ENCODE peak calls at places on chromosome 15, in four cellular contexts. One of them, this sample, is unnamed.

GRCh38 chr15:31501536-31502157 is 175.0 kb downstream of the KLF13 start:
- DNase-seq in A549: no peak
- DNase-seq in NB4: no peak
- DNase-seq in heart left ventricle: no peak
- DNase-seq in this sample: no peak

GRCh38 chr15:85859671-85860070 is 64.9 kb upstream of the KLHL25 start:
- DNase-seq in A549: no peak
- DNase-seq in NB4: no peak
- DNase-seq in heart left ventricle: no peak
- DNase-seq in this sample: no peak

GRCh38 chr15:39801641-39802309 is 19.1 kb upstream of the FSIP1 start:
- DNase-seq in A549: peak
- DNase-seq in NB4: peak
- DNase-seq in heart left ventricle: no peak
- DNase-seq in this sample: no peak

GRCh38 chr15:89807689-89808088 is 7.0 kb downstream of the ANPEP start:
- DNase-seq in A549: no peak
- DNase-seq in NB4: no peak
- DNase-seq in heart left ventricle: no peak
- DNase-seq in this sample: no peak

GRCh38 chr15:77393471-77393840 is 26.4 kb downstream of the PEAK1 start:
- DNase-seq in A549: no peak
- DNase-seq in NB4: no peak
- DNase-seq in heart left ventricle: no peak
- DNase-seq in this sample: no peak

GRCh38 chr15:92810418-92811138 is 89.5 kb upstream of the CHD2 start:
- DNase-seq in A549: no peak
- DNase-seq in NB4: peak
- DNase-seq in heart left ventricle: peak
- DNase-seq in this sample: no peak

GRCh38 chr15:40918146-40918798 is 10.9 kb upstream of the DLL4 start:
- DNase-seq in A549: no peak
- DNase-seq in NB4: no peak
- DNase-seq in heart left ventricle: no peak
- DNase-seq in this sample: no peak

GRCh38 chr15:77036537-77037474 is 34.1 kb downstream of the TSPAN3 start:
- DNase-seq in A549: no peak
- DNase-seq in NB4: peak
- DNase-seq in heart left ventricle: peak
- DNase-seq in this sample: no peak

GRCh38 chr15:78419331-78419730 is 18.7 kb upstream of the IREB2 start:
- DNase-seq in A549: no peak
- DNase-seq in NB4: no peak
- DNase-seq in heart left ventricle: no peak
- DNase-seq in this sample: no peak

GRCh38 chr15:25624504-25625172 is 185.8 kb upstream of the UBE3A start:
- DNase-seq in A549: no peak
- DNase-seq in NB4: no peak
- DNase-seq in heart left ventricle: peak
- DNase-seq in this sample: no peak

GRCh38 chr15:29278436-29279099 is 8.9 kb upstream of the NSMCE3 start:
- DNase-seq in A549: no peak
- DNase-seq in NB4: no peak
- DNase-seq in heart left ventricle: no peak
- DNase-seq in this sample: peak

GRCh38 chr15:84608707-84609284 is 8.0 kb downstream of the ZSCAN2 start:
- DNase-seq in A549: no peak
- DNase-seq in NB4: no peak
- DNase-seq in heart left ventricle: no peak
- DNase-seq in this sample: no peak

GRCh38 chr15:65333441-65333820 is 29.0 kb downstream of the RNU5B-1 start:
- DNase-seq in A549: no peak
- DNase-seq in NB4: no peak
- DNase-seq in heart left ventricle: no peak
- DNase-seq in this sample: no peak

GRCh38 chr15:56146756-56147155 is 96.9 kb downstream of the RFX7 start:
- DNase-seq in A549: no peak
- DNase-seq in NB4: no peak
- DNase-seq in heart left ventricle: no peak
- DNase-seq in this sample: no peak

GRCh38 chr15:95162069-95162468 is 930.7 kb downstream of the MCTP2 start:
- DNase-seq in A549: no peak
- DNase-seq in NB4: no peak
- DNase-seq in heart left ventricle: no peak
- DNase-seq in this sample: no peak

GRCh38 chr15:36691596-36691995 is 112.2 kb downstream of the CDIN1 start:
- DNase-seq in A549: no peak
- DNase-seq in NB4: no peak
- DNase-seq in heart left ventricle: no peak
- DNase-seq in this sample: no peak

GRCh38 chr15:53787349-53787748 is 27.9 kb upstream of the WDR72 start:
- DNase-seq in A549: no peak
- DNase-seq in NB4: no peak
- DNase-seq in heart left ventricle: no peak
- DNase-seq in this sample: no peak

GRCh38 chr15:37098468-37099320 is 1.7 kb downstream of the MEIS2 start:
- DNase-seq in A549: peak
- DNase-seq in NB4: peak
- DNase-seq in heart left ventricle: no peak
- DNase-seq in this sample: peak

GRCh38 chr15:74174966-74175270 is 1.4 kb downstream of the ISLR start:
- DNase-seq in A549: no peak
- DNase-seq in NB4: no peak
- DNase-seq in heart left ventricle: no peak
- DNase-seq in this sample: no peak

GRCh38 chr15:41698779-41699178 is 38.6 kb downstream of the MGA start:
- DNase-seq in A549: no peak
- DNase-seq in NB4: peak
- DNase-seq in heart left ventricle: no peak
- DNase-seq in this sample: peak

GRCh38 chr15:32957219-32957618 is 237.3 kb downstream of the FMN1 start:
- DNase-seq in A549: no peak
- DNase-seq in NB4: no peak
- DNase-seq in heart left ventricle: no peak
- DNase-seq in this sample: no peak

GRCh38 chr15:27541581-27541980 is 557.5 kb downstream of the OCA2 start:
- DNase-seq in A549: no peak
- DNase-seq in NB4: no peak
- DNase-seq in heart left ventricle: no peak
- DNase-seq in this sample: no peak

GRCh38 chr15:101049282-101049681 is 130.1 kb downstream of the LRRK1 start:
- DNase-seq in A549: no peak
- DNase-seq in NB4: no peak
- DNase-seq in heart left ventricle: no peak
- DNase-seq in this sample: no peak

GRCh38 chr15:41557673-41558399 is 1.2 kb upstream of the TYRO3 start:
- DNase-seq in A549: peak
- DNase-seq in NB4: peak
- DNase-seq in heart left ventricle: peak
- DNase-seq in this sample: peak

GRCh38 chr15:58562135-58562534 is 130.3 kb downstream of the LIPC start:
- DNase-seq in A549: no peak
- DNase-seq in NB4: no peak
- DNase-seq in heart left ventricle: no peak
- DNase-seq in this sample: no peak

GRCh38 chr15:100433304-100433703 is 91.5 kb upstream of the ADAMTS17 start:
- DNase-seq in A549: no peak
- DNase-seq in NB4: peak
- DNase-seq in heart left ventricle: no peak
- DNase-seq in this sample: no peak

GRCh38 chr15:72236381-72237285 is 5.6 kb upstream of the PKM start:
- DNase-seq in A549: no peak
- DNase-seq in NB4: no peak
- DNase-seq in heart left ventricle: no peak
- DNase-seq in this sample: no peak

GRCh38 chr15:48865387-48866079 is 12.4 kb upstream of the EID1 start:
- DNase-seq in A549: no peak
- DNase-seq in NB4: peak
- DNase-seq in heart left ventricle: no peak
- DNase-seq in this sample: no peak

GRCh38 chr15:26050271-26050670 is 187.1 kb upstream of the ATP10A start:
- DNase-seq in A549: no peak
- DNase-seq in NB4: no peak
- DNase-seq in heart left ventricle: no peak
- DNase-seq in this sample: no peak

GRCh38 chr15:31273258-31273941 is 53.2 kb upstream of the KLF13 start:
- DNase-seq in A549: no peak
- DNase-seq in NB4: peak
- DNase-seq in heart left ventricle: no peak
- DNase-seq in this sample: no peak

GRCh38 chr15:75450307-75451201 is 936 bp downstream of the SIN3A start:
- DNase-seq in A549: peak
- DNase-seq in NB4: peak
- DNase-seq in heart left ventricle: peak
- DNase-seq in this sample: peak
- TF ChIP-seq POLR2A in A549: no peak
- TF ChIP-seq POLR2A in NB4: peak
- TF ChIP-seq POLR2A in heart left ventricle: no peak
- TF ChIP-seq POLR2A in this sample: no peak

DNA sequence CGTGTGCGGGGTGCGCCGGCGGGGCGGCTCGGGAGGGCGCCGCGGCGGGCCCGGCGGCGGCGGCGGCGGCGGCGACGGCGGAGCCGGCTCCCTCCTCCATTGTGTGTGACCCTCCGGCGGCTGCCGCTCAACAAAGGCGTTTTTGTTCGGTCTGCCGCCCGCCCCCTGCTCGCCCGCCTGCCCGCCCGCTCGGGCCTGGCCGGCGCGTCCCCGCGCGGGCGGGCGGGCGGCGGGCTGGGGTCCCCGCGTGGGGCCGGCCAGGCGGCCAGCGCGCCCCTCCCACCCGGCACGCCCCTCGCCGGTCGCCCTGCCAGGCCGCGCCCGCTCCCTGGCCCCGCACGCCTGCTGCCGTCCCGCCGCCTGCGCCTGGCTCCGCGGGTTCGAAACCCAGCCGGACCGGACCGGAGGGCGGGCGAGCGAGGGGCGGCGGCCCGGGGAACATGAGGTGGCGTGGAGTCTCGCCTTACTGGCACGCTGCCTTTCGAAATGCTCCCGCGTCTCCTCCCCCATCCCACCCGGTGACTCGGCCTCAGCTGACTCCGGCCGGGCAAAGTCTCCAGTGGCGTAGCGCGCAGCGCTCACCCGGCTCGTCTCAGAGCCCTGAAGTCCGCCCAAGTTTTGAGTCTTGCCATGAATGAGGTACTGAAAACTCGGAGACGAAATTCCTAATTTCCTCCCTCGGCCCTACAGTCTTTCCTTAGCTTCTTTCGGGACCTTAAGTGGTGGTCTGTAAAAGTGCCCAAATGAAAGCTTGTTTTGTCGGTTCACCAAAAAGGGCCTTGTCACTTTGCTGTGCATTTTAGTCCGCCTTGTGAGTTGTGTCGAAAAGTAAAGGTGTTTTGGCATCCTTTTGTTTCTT is 604 bp downstream of the MAPK6 start:
- DNase-seq in A549: peak
- DNase-seq in NB4: peak
- DNase-seq in heart left ventricle: peak
- DNase-seq in this sample: peak
- TF ChIP-seq POLR2A in A549: peak
- TF ChIP-seq POLR2A in NB4: peak
- TF ChIP-seq POLR2A in heart left ventricle: no peak
- TF ChIP-seq POLR2A in this sample: no peak

GRCh38 chr15:70763120-70763949 is at the start of gene UACA:
- DNase-seq in A549: peak
- DNase-seq in NB4: peak
- DNase-seq in heart left ventricle: peak
- DNase-seq in this sample: peak
- TF ChIP-seq POLR2A in A549: peak
- TF ChIP-seq POLR2A in NB4: no peak
- TF ChIP-seq POLR2A in heart left ventricle: peak
- TF ChIP-seq POLR2A in this sample: peak

GRCh38 chr15:51969728-51970127 is 1.9 kb downstream of the LEO1 start:
- DNase-seq in A549: no peak
- DNase-seq in NB4: peak
- DNase-seq in heart left ventricle: no peak
- DNase-seq in this sample: no peak

GRCh38 chr15:51973220-51973619 is 1.6 kb upstream of the LEO1 start:
- DNase-seq in A549: no peak
- DNase-seq in NB4: no peak
- DNase-seq in heart left ventricle: no peak
- DNase-seq in this sample: no peak

GRCh38 chr15:51970981-51971352 is 611 bp downstream of the LEO1 start:
- DNase-seq in A549: peak
- DNase-seq in NB4: no peak
- DNase-seq in heart left ventricle: no peak
- DNase-seq in this sample: peak

GRCh38 chr15:51970132-51970817 is 1.3 kb downstream of the LEO1 start:
- DNase-seq in A549: no peak
- DNase-seq in NB4: no peak
- DNase-seq in heart left ventricle: no peak
- DNase-seq in this sample: no peak

DNA sequence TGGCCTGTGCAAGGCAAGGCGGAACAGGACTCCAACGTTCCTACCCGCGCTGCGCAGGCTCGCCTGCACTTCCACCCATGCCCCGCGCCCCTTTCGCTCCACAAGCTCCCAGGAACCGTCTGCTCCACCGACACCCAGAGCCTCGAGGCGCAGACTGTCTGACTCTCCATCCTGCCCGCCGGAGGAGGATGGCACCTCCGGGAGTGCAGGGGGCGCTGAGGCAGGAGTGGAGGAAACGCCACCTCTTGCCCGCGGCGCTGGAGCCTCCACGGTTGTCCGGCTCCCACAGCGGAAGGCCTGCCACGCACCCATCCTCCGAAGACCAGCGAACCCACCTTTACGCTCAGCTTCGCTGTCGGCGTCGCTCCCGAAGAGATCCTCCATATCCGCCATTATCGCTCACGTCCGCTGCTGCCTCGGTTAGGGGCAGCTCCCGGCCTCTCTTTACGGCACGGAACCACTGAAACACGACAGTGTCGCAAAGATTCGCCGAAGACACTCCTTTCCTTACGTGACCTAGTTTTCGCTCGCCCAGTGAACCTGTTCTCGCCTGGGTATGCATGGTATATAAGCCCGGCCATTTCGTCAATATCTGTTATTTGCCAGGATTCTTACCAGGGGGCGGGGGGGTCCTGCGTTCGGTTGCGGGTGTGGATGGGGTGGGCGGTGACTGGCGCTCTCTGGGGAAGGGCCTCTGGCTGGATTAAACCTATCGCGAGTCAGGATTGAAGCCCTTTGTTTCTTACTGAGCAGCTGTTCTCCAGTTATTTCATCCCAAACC is at the start of gene LEO1:
- DNase-seq in A549: peak
- DNase-seq in NB4: peak
- DNase-seq in heart left ventricle: peak
- DNase-seq in this sample: peak
- TF ChIP-seq POLR2A in A549: peak
- TF ChIP-seq POLR2A in NB4: peak
- TF ChIP-seq POLR2A in heart left ventricle: no peak
- TF ChIP-seq POLR2A in this sample: peak